ENCODE peak calls at places on chromosomes 12 and 14, in seven cellular contexts. One of them, this sample, is unnamed. For H3K4me1, the result is how much of the 10 kb centered on the place peaks cover.

GRCh38 chr12:105228494-105228893 is 7.5 kb downstream of the APPL2 start:
- DNase-seq in transverse colon: no peak
- DNase-seq in sigmoid colon: no peak
- DNase-seq in SK-N-SH: no peak
- DNase-seq in kidney: no peak
- DNase-seq in fibroblast of lung: peak
- DNase-seq in A673: no peak
- DNase-seq in this sample: peak

GRCh38 chr12:51593539-51593938 is 2.5 kb downstream of the SCN8A start:
- DNase-seq in transverse colon: peak
- DNase-seq in sigmoid colon: no peak
- DNase-seq in SK-N-SH: no peak
- DNase-seq in kidney: no peak
- DNase-seq in fibroblast of lung: peak
- DNase-seq in A673: peak
- DNase-seq in this sample: peak

GRCh38 chr12:40565029-40565633 is 127.1 kb upstream of the CNTN1 start:
- DNase-seq in transverse colon: no peak
- DNase-seq in sigmoid colon: no peak
- DNase-seq in SK-N-SH: peak
- DNase-seq in kidney: no peak
- DNase-seq in fibroblast of lung: no peak
- DNase-seq in A673: no peak
- DNase-seq in this sample: no peak

GRCh38 chr12:6935551-6936377 is 7.9 kb upstream of the RNU7-1 start:
- DNase-seq in transverse colon: no peak
- DNase-seq in sigmoid colon: no peak
- DNase-seq in SK-N-SH: peak
- DNase-seq in kidney: peak
- DNase-seq in fibroblast of lung: no peak
- DNase-seq in A673: no peak
- DNase-seq in this sample: no peak

GRCh38 chr12:29582677-29583076 is 85.2 kb upstream of the OVCH1 start:
- DNase-seq in transverse colon: no peak
- DNase-seq in sigmoid colon: no peak
- DNase-seq in SK-N-SH: no peak
- DNase-seq in kidney: no peak
- DNase-seq in fibroblast of lung: peak
- DNase-seq in A673: no peak
- DNase-seq in this sample: no peak

GRCh38 chr14:68544150-68544892 is 248.5 kb downstream of the ZFP36L1 start:
- DNase-seq in transverse colon: peak
- DNase-seq in sigmoid colon: peak
- DNase-seq in SK-N-SH: no peak
- DNase-seq in kidney: peak
- DNase-seq in fibroblast of lung: peak
- DNase-seq in A673: peak
- DNase-seq in this sample: peak

GRCh38 chr12:6925543-6926279 is 2.0 kb upstream of the ATN1 start:
- DNase-seq in transverse colon: peak
- DNase-seq in sigmoid colon: peak
- DNase-seq in SK-N-SH: peak
- DNase-seq in kidney: peak
- DNase-seq in fibroblast of lung: peak
- DNase-seq in A673: peak
- DNase-seq in this sample: peak

GRCh38 chr12:4143909-4144308 is 129.7 kb upstream of the CCND2 start:
- DNase-seq in transverse colon: no peak
- DNase-seq in sigmoid colon: no peak
- DNase-seq in SK-N-SH: no peak
- DNase-seq in kidney: no peak
- DNase-seq in fibroblast of lung: no peak
- DNase-seq in A673: no peak
- DNase-seq in this sample: peak

GRCh38 chr12:125633686-125634085 is 568.5 kb downstream of the AACS start:
- DNase-seq in transverse colon: no peak
- DNase-seq in sigmoid colon: no peak
- DNase-seq in SK-N-SH: no peak
- DNase-seq in kidney: no peak
- DNase-seq in fibroblast of lung: no peak
- DNase-seq in A673: no peak
- DNase-seq in this sample: no peak

GRCh38 chr14:74018029-74018703 is 922 bp downstream of the ENTPD5 start:
- DNase-seq in transverse colon: no peak
- DNase-seq in sigmoid colon: no peak
- DNase-seq in SK-N-SH: no peak
- DNase-seq in kidney: no peak
- DNase-seq in fibroblast of lung: peak
- DNase-seq in A673: peak
- DNase-seq in this sample: peak

GRCh38 chr12:95004610-95005009 is 1.1 kb upstream of the NDUFA12 start:
- DNase-seq in transverse colon: no peak
- DNase-seq in sigmoid colon: no peak
- DNase-seq in SK-N-SH: no peak
- DNase-seq in kidney: no peak
- DNase-seq in fibroblast of lung: peak
- DNase-seq in A673: no peak
- DNase-seq in this sample: no peak

DNA sequence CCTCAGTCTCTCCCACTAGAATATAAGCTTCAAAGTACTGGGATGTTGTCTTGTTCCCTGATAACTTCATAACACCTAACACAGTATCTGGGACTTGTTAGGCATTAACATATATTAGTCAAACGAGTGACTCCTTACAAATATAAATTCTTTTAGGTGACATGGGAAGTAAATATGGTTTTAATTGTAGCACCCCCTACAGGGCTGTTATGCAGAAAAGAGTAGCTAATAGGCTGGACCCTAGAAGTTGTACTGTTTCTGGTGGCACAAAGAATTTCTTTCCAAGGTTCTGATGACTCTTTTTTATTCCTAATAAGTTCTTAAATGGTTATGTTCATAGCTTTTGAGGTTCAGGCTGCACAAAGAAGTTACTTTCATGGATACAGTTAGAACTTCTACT is 29.8 kb downstream of the GPATCH2L start:
- DNase-seq in transverse colon: no peak
- DNase-seq in sigmoid colon: no peak
- DNase-seq in SK-N-SH: peak
- DNase-seq in kidney: no peak
- DNase-seq in fibroblast of lung: peak
- DNase-seq in A673: peak
- DNase-seq in this sample: no peak
- TF ChIP-seq CTCF in transverse colon: no peak
- TF ChIP-seq CTCF in sigmoid colon: no peak
- TF ChIP-seq CTCF in SK-N-SH: peak
- TF ChIP-seq CTCF in kidney: no peak
- TF ChIP-seq CTCF in fibroblast of lung: no peak
- TF ChIP-seq CTCF in A673: peak
- TF ChIP-seq CTCF in this sample: peak

GRCh38 chr12:21941522-21942376 is 523 bp upstream of the ABCC9 start:
- DNase-seq in transverse colon: peak
- DNase-seq in sigmoid colon: peak
- DNase-seq in SK-N-SH: peak
- DNase-seq in kidney: peak
- DNase-seq in fibroblast of lung: peak
- DNase-seq in A673: peak
- DNase-seq in this sample: no peak
- H3K4me3 ChIP-seq in transverse colon: peak
- H3K4me3 ChIP-seq in sigmoid colon: peak
- H3K4me3 ChIP-seq in SK-N-SH: peak
- H3K4me3 ChIP-seq in kidney: peak
- H3K4me3 ChIP-seq in fibroblast of lung: peak
- H3K4me3 ChIP-seq in A673: no peak
- H3K4me3 ChIP-seq in this sample: no peak

GRCh38 chr14:43168374-43168925 is 1338.6 kb downstream of the FSCB start:
- DNase-seq in transverse colon: peak
- DNase-seq in sigmoid colon: no peak
- DNase-seq in SK-N-SH: no peak
- DNase-seq in kidney: no peak
- DNase-seq in fibroblast of lung: no peak
- DNase-seq in A673: no peak
- DNase-seq in this sample: no peak

GRCh38 chr14:43172899-43173548 is 1334.1 kb downstream of the FSCB start:
- DNase-seq in transverse colon: no peak
- DNase-seq in sigmoid colon: no peak
- DNase-seq in SK-N-SH: no peak
- DNase-seq in kidney: no peak
- DNase-seq in fibroblast of lung: no peak
- DNase-seq in A673: no peak
- DNase-seq in this sample: no peak

GRCh38 chr14:43166163-43166562 is 1340.9 kb downstream of the FSCB start:
- DNase-seq in transverse colon: no peak
- DNase-seq in sigmoid colon: no peak
- DNase-seq in SK-N-SH: no peak
- DNase-seq in kidney: no peak
- DNase-seq in fibroblast of lung: no peak
- DNase-seq in A673: no peak
- DNase-seq in this sample: no peak

GRCh38 chr14:43165651-43166050 is 1341.4 kb downstream of the FSCB start:
- DNase-seq in transverse colon: no peak
- DNase-seq in sigmoid colon: no peak
- DNase-seq in SK-N-SH: no peak
- DNase-seq in kidney: no peak
- DNase-seq in fibroblast of lung: no peak
- DNase-seq in A673: no peak
- DNase-seq in this sample: no peak

GRCh38 chr14:43169722-43170121 is 1337.4 kb downstream of the FSCB start:
- DNase-seq in transverse colon: no peak
- DNase-seq in sigmoid colon: no peak
- DNase-seq in SK-N-SH: no peak
- DNase-seq in kidney: no peak
- DNase-seq in fibroblast of lung: no peak
- DNase-seq in A673: no peak
- DNase-seq in this sample: no peak
- H3K4me1 ChIP-seq in transverse colon: under half
- H3K4me1 ChIP-seq in sigmoid colon: under half
- H3K4me1 ChIP-seq in SK-N-SH: under half
- H3K4me1 ChIP-seq in kidney: under half
- H3K4me1 ChIP-seq in fibroblast of lung: under half
- H3K4me1 ChIP-seq in A673: under half
- H3K4me1 ChIP-seq in this sample: under half

GRCh38 chr12:53048033-53048779 is 1.7 kb upstream of the TNS2 start:
- DNase-seq in transverse colon: peak
- DNase-seq in sigmoid colon: peak
- DNase-seq in SK-N-SH: peak
- DNase-seq in kidney: peak
- DNase-seq in fibroblast of lung: no peak
- DNase-seq in A673: peak
- DNase-seq in this sample: no peak
- TF ChIP-seq CTCF in transverse colon: no peak
- TF ChIP-seq CTCF in sigmoid colon: no peak
- TF ChIP-seq CTCF in SK-N-SH: peak
- TF ChIP-seq CTCF in kidney: no peak
- TF ChIP-seq CTCF in fibroblast of lung: no peak
- TF ChIP-seq CTCF in A673: peak
- TF ChIP-seq CTCF in this sample: no peak

GRCh38 chr12:121917950-121918678 is at the start of gene CFAP251:
- DNase-seq in transverse colon: peak
- DNase-seq in sigmoid colon: peak
- DNase-seq in SK-N-SH: peak
- DNase-seq in kidney: peak
- DNase-seq in fibroblast of lung: peak
- DNase-seq in A673: peak
- DNase-seq in this sample: no peak

GRCh38 chr12:121916719-121917118 is 1.7 kb upstream of the CFAP251 start:
- DNase-seq in transverse colon: no peak
- DNase-seq in sigmoid colon: no peak
- DNase-seq in SK-N-SH: peak
- DNase-seq in kidney: no peak
- DNase-seq in fibroblast of lung: peak
- DNase-seq in A673: peak
- DNase-seq in this sample: no peak

GRCh38 chr12:121921106-121921505 is 2.7 kb downstream of the CFAP251 start:
- DNase-seq in transverse colon: no peak
- DNase-seq in sigmoid colon: no peak
- DNase-seq in SK-N-SH: no peak
- DNase-seq in kidney: no peak
- DNase-seq in fibroblast of lung: no peak
- DNase-seq in A673: no peak
- DNase-seq in this sample: no peak

GRCh38 chr12:121915841-121916321 is 2.5 kb upstream of the CFAP251 start:
- DNase-seq in transverse colon: no peak
- DNase-seq in sigmoid colon: no peak
- DNase-seq in SK-N-SH: no peak
- DNase-seq in kidney: no peak
- DNase-seq in fibroblast of lung: no peak
- DNase-seq in A673: peak
- DNase-seq in this sample: peak

DNA sequence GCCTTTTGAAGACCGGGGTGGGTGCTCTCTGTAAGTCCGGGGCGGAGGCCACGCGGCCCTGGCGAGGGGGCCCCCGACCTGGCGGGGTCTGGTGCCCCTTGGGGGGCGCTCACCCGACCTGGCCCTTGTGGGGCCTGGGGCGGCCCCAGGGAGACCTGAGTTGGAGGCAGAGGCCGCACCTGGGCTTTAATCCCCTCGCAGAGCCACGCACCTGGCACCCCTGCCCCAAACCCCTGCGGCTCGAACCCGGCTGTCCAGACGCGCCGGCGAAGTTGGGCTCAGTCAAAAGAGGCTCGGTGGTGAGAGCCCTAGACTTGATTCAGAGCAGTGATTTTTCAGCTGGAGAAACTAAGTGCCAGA is 267 bp downstream of the CFAP251 start:
- DNase-seq in transverse colon: no peak
- DNase-seq in sigmoid colon: no peak
- DNase-seq in SK-N-SH: no peak
- DNase-seq in kidney: no peak
- DNase-seq in fibroblast of lung: no peak
- DNase-seq in A673: no peak
- DNase-seq in this sample: no peak
- H3K4me3 ChIP-seq in transverse colon: peak
- H3K4me3 ChIP-seq in sigmoid colon: peak
- H3K4me3 ChIP-seq in SK-N-SH: no peak
- H3K4me3 ChIP-seq in kidney: peak
- H3K4me3 ChIP-seq in fibroblast of lung: no peak
- H3K4me3 ChIP-seq in A673: peak
- H3K4me3 ChIP-seq in this sample: no peak

GRCh38 chr14:94126419-94126677 is 3.1 kb downstream of the IFI27L2 start:
- DNase-seq in transverse colon: no peak
- DNase-seq in sigmoid colon: no peak
- DNase-seq in SK-N-SH: no peak
- DNase-seq in kidney: no peak
- DNase-seq in fibroblast of lung: no peak
- DNase-seq in A673: no peak
- DNase-seq in this sample: no peak

GRCh38 chr14:94125659-94126418 is 3.6 kb downstream of the IFI27L2 start:
- DNase-seq in transverse colon: no peak
- DNase-seq in sigmoid colon: peak
- DNase-seq in SK-N-SH: no peak
- DNase-seq in kidney: no peak
- DNase-seq in fibroblast of lung: no peak
- DNase-seq in A673: no peak
- DNase-seq in this sample: no peak

GRCh38 chr14:94128216-94128839 is 1.1 kb downstream of the IFI27L2 start:
- DNase-seq in transverse colon: no peak
- DNase-seq in sigmoid colon: peak
- DNase-seq in SK-N-SH: no peak
- DNase-seq in kidney: no peak
- DNase-seq in fibroblast of lung: no peak
- DNase-seq in A673: no peak
- DNase-seq in this sample: no peak

GRCh38 chr14:94127330-94127729 is 2.1 kb downstream of the IFI27L2 start:
- DNase-seq in transverse colon: no peak
- DNase-seq in sigmoid colon: no peak
- DNase-seq in SK-N-SH: no peak
- DNase-seq in kidney: no peak
- DNase-seq in fibroblast of lung: no peak
- DNase-seq in A673: no peak
- DNase-seq in this sample: no peak

GRCh38 chr14:94126800-94127199 is 2.6 kb downstream of the IFI27L2 start:
- DNase-seq in transverse colon: no peak
- DNase-seq in sigmoid colon: peak
- DNase-seq in SK-N-SH: no peak
- DNase-seq in kidney: no peak
- DNase-seq in fibroblast of lung: no peak
- DNase-seq in A673: no peak
- DNase-seq in this sample: no peak
- H3K4me1 ChIP-seq in transverse colon: under half
- H3K4me1 ChIP-seq in sigmoid colon: under half
- H3K4me1 ChIP-seq in SK-N-SH: under half
- H3K4me1 ChIP-seq in kidney: under half
- H3K4me1 ChIP-seq in fibroblast of lung: under half
- H3K4me1 ChIP-seq in A673: under half
- H3K4me1 ChIP-seq in this sample: under half

This sample was measured in mammary epithelial cell.